ENCODE peak calls at places on chromosome 5, in nine cellular contexts. R, Z, G, J, U, M, P, L and H are unnamed samples.

GRCh38 chr5:127072861-127073846 is at the start of gene C5orf63:
- DNase-seq in R (no peak), Z (peak), G (no peak), J (no peak), U (no peak), M (no peak), P (peak), L (peak), H (peak)

GRCh38 chr5:42767491-42768105 is 11.0 kb downstream of the CCDC152 start:
- DNase-seq in R (peak), Z (no peak), G (peak), J (no peak), U (no peak), M (peak), P (peak), L (peak), H (no peak)

GRCh38 chr5:180830253-180831138 is 27.9 kb upstream of the MGAT1 start:
- DNase-seq in R (no peak), Z (peak), G (peak), J (no peak), U (peak), M (no peak), P (peak), L (peak), H (peak)

GRCh38 chr5:90640484-90641059 is 82.0 kb downstream of the ADGRV1 start:
- DNase-seq in R (no peak), Z (no peak), G (no peak), J (no peak), U (no peak), M (no peak), P (no peak), L (no peak), H (no peak)

GRCh38 chr5:14109771-14110170 is 33.4 kb upstream of the TRIO start:
- DNase-seq in R (peak), Z (no peak), G (no peak), J (no peak), U (no peak), M (no peak), P (peak), L (no peak), H (no peak)

GRCh38 chr5:1244976-1245375 is 19.8 kb downstream of the SLC6A18 start:
- DNase-seq in R (no peak), Z (no peak), G (no peak), J (no peak), U (no peak), M (peak), P (no peak), L (no peak), H (no peak)

GRCh38 chr5:124210106-124210918 is 536.1 kb downstream of the ZNF608 start:
- DNase-seq in R (peak), Z (no peak), G (no peak), J (no peak), U (no peak), M (no peak), P (no peak), L (peak), H (no peak)

GRCh38 chr5:171806976-171807823 is 21.6 kb downstream of the SMIM23 start:
- DNase-seq in R (no peak), Z (no peak), G (no peak), J (no peak), U (no peak), M (no peak), P (peak), L (no peak), H (no peak)

GRCh38 chr5:1281038-1281882 is 13.6 kb downstream of the TERT start:
- DNase-seq in R (no peak), Z (no peak), G (no peak), J (no peak), U (no peak), M (no peak), P (no peak), L (no peak), H (peak)

GRCh38 chr5:97383996-97384395 is 200.9 kb upstream of the RIOK2 start:
- DNase-seq in R (no peak), Z (no peak), G (no peak), J (no peak), U (no peak), M (peak), P (peak), L (no peak), H (no peak)

GRCh38 chr5:10018670-10019069 is 231.0 kb downstream of the ATPSCKMT start:
- DNase-seq in R (peak), Z (no peak), G (no peak), J (no peak), U (no peak), M (peak), P (peak), L (no peak), H (no peak)

GRCh38 chr5:98923961-98924360 is 4.8 kb downstream of the CHD1 start:
- DNase-seq in R (no peak), Z (no peak), G (no peak), J (no peak), U (no peak), M (no peak), P (no peak), L (no peak), H (no peak)

GRCh38 chr5:129094087-129094923 is at the start of gene ISOC1:
- DNase-seq in R (peak), Z (peak), G (peak), J (peak), U (peak), M (peak), P (peak), L (peak), H (peak)

GRCh38 chr5:56663523-56663922 is 151.8 kb upstream of the MAP3K1 start:
- DNase-seq in R (no peak), Z (no peak), G (no peak), J (no peak), U (no peak), M (no peak), P (no peak), L (no peak), H (no peak)

GRCh38 chr5:147234825-147235635 is at the start of gene STK32A:
- DNase-seq in R (no peak), Z (peak), G (no peak), J (no peak), U (peak), M (peak), P (no peak), L (no peak), H (peak)

GRCh38 chr5:36198281-36198680 is 43.4 kb downstream of the NADK2 start:
- DNase-seq in R (no peak), Z (no peak), G (no peak), J (no peak), U (no peak), M (no peak), P (peak), L (no peak), H (no peak)

GRCh38 chr5:154058055-154059038 is 19.6 kb downstream of the MFAP3 start:
- DNase-seq in R (no peak), Z (no peak), G (no peak), J (no peak), U (no peak), M (no peak), P (peak), L (no peak), H (no peak)

GRCh38 chr5:72659726-72660125 is 152.5 kb upstream of the ZNF366 start:
- DNase-seq in R (no peak), Z (no peak), G (no peak), J (no peak), U (no peak), M (no peak), P (no peak), L (no peak), H (no peak)

GRCh38 chr5:112960316-112960715 is 16.3 kb upstream of the DCP2 start:
- DNase-seq in R (no peak), Z (no peak), G (no peak), J (no peak), U (no peak), M (no peak), P (no peak), L (no peak), H (no peak)

GRCh38 chr5:61245936-61246335 is 83.7 kb upstream of the SMIM15 start:
- DNase-seq in R (no peak), Z (no peak), G (no peak), J (no peak), U (no peak), M (no peak), P (no peak), L (no peak), H (no peak)

GRCh38 chr5:7811715-7812114 is 39.2 kb downstream of the CFAP90 start:
- DNase-seq in R (no peak), Z (no peak), G (no peak), J (no peak), U (no peak), M (no peak), P (no peak), L (no peak), H (no peak)

GRCh38 chr5:124519396-124519795 is 227.0 kb downstream of the ZNF608 start:
- DNase-seq in R (peak), Z (no peak), G (peak), J (no peak), U (peak), M (no peak), P (peak), L (peak), H (no peak)

GRCh38 chr5:33764786-33765185 is 127.0 kb downstream of the ADAMTS12 start:
- DNase-seq in R (no peak), Z (no peak), G (no peak), J (no peak), U (no peak), M (no peak), P (no peak), L (no peak), H (no peak)

GRCh38 chr5:16740046-16740445 is 123.2 kb upstream of the RETREG1 start:
- DNase-seq in R (no peak), Z (no peak), G (no peak), J (no peak), U (no peak), M (no peak), P (no peak), L (no peak), H (no peak)

GRCh38 chr5:160128632-160129031 is 9.4 kb upstream of the PWWP2A start:
- DNase-seq in R (no peak), Z (no peak), G (no peak), J (no peak), U (no peak), M (no peak), P (no peak), L (no peak), H (no peak)

GRCh38 chr5:2895876-2896275 is 144.4 kb upstream of the IRX2 start:
- DNase-seq in R (no peak), Z (no peak), G (no peak), J (no peak), U (peak), M (no peak), P (no peak), L (no peak), H (peak)

GRCh38 chr5:178206166-178207101 is 2.1 kb downstream of the HNRNPAB start:
- DNase-seq in R (no peak), Z (no peak), G (no peak), J (no peak), U (no peak), M (no peak), P (peak), L (no peak), H (no peak)